ENCODE peak calls at places on chromosomes 11 and 22, in seven cellular contexts. X is epithelial cell of esophagus, T is heart right ventricle, K is cardiac fibroblast, B is upper lobe of right lung, A is Peyer's patch, J is spleen. Q is an unnamed sample.

GRCh38 chr11:824292-824880 is 3.3 kb upstream of the CRACR2B start:
- DNase-seq in X (no peak), T (no peak), K (no peak), B (no peak), A (no peak), J (peak), Q (no peak)

GRCh38 chr22:30507670-30508069 is 2.2 kb upstream of the SEC14L4 start:
- DNase-seq in X (no peak), T (no peak), K (no peak), B (no peak), A (no peak), J (no peak), Q (no peak)

GRCh38 chr11:86262387-86262786 is 17.8 kb downstream of the EED start:
- DNase-seq in X (no peak), T (no peak), K (no peak), B (no peak), A (no peak), J (no peak), Q (no peak)

GRCh38 chr11:13227676-13228255 is 49.8 kb upstream of the BMAL1 start:
- DNase-seq in X (peak), T (no peak), K (no peak), B (no peak), A (no peak), J (no peak), Q (no peak)

GRCh38 chr22:48112687-48113521 is 1350.5 kb downstream of the TBC1D22A start:
- DNase-seq in X (no peak), T (no peak), K (no peak), B (no peak), A (no peak), J (no peak), Q (no peak)

GRCh38 chr11:11370263-11371060 is 17.4 kb upstream of the CSNK2A3 start:
- DNase-seq in X (no peak), T (no peak), K (no peak), B (no peak), A (no peak), J (no peak), Q (no peak)

GRCh38 chr22:41009222-41009948 is 58.2 kb downstream of the RBX1 start:
- DNase-seq in X (peak), T (no peak), K (peak), B (peak), A (no peak), J (no peak), Q (no peak)

GRCh38 chr11:32892355-32893090 is at the start of gene QSER1:
- DNase-seq in X (peak), T (peak), K (peak), B (peak), A (peak), J (peak), Q (peak)

GRCh38 chr22:45673482-45674175 is 2.0 kb downstream of the ATXN10 start:
- DNase-seq in X (no peak), T (no peak), K (no peak), B (no peak), A (no peak), J (no peak), Q (no peak)

GRCh38 chr11:22730319-22730718 is 63.9 kb downstream of the GAS2 start:
- DNase-seq in X (peak), T (no peak), K (peak), B (no peak), A (no peak), J (no peak), Q (no peak)

GRCh38 chr11:72639475-72640375 is 34.5 kb downstream of the PDE2A start:
- DNase-seq in X (no peak), T (peak), K (no peak), B (no peak), A (no peak), J (peak), Q (no peak)

GRCh38 chr11:76669901-76670474 is 559 bp downstream of the LRRC32 start:
- DNase-seq in X (no peak), T (peak), K (peak), B (peak), A (no peak), J (peak), Q (no peak)

GRCh38 chr11:12889243-12889642 is 119.9 kb upstream of the RASSF10 start:
- DNase-seq in X (peak), T (peak), K (peak), B (peak), A (no peak), J (no peak), Q (peak)

GRCh38 chr11:64877390-64878222 is 815 bp downstream of the EHD1 start:
- DNase-seq in X (peak), T (no peak), K (peak), B (no peak), A (peak), J (peak), Q (no peak)

GRCh38 chr11:63563201-63564055 is at the start of gene PLAAT2:
- DNase-seq in X (no peak), T (no peak), K (no peak), B (no peak), A (no peak), J (no peak), Q (no peak)

GRCh38 chr11:15901790-15902189 is 454.6 kb downstream of the SOX6 start:
- DNase-seq in X (no peak), T (no peak), K (no peak), B (peak), A (no peak), J (no peak), Q (no peak)

GRCh38 chr11:89491141-89491690 is at the start of gene NOX4:
- DNase-seq in X (peak), T (peak), K (peak), B (peak), A (no peak), J (peak), Q (peak)

GRCh38 chr11:114353448-114353847 is 46.9 kb downstream of the C11orf71 start:
- DNase-seq in X (no peak), T (no peak), K (peak), B (no peak), A (no peak), J (no peak), Q (no peak)

GRCh38 chr22:39718921-39719320 is 148.4 kb downstream of the CACNA1I start:
- DNase-seq in X (no peak), T (no peak), K (no peak), B (peak), A (no peak), J (peak), Q (no peak)

GRCh38 chr11:72001834-72002591 is 3.3 kb downstream of the IL18BP start:
- DNase-seq in X (no peak), T (no peak), K (no peak), B (no peak), A (no peak), J (no peak), Q (no peak)

GRCh38 chr11:94455861-94456260 is 37.8 kb downstream of the MRE11 start:
- DNase-seq in X (peak), T (no peak), K (no peak), B (no peak), A (no peak), J (no peak), Q (no peak)

GRCh38 chr11:131601586-131601985 is 231.2 kb downstream of the NTM start:
- DNase-seq in X (no peak), T (no peak), K (no peak), B (no peak), A (no peak), J (no peak), Q (no peak)

GRCh38 chr11:91763331-91763730 is 461.3 kb upstream of the FAT3 start:
- DNase-seq in X (no peak), T (no peak), K (no peak), B (no peak), A (no peak), J (no peak), Q (no peak)

GRCh38 chr11:91773090-91773489 is 451.5 kb upstream of the FAT3 start:
- DNase-seq in X (no peak), T (no peak), K (no peak), B (no peak), A (no peak), J (no peak), Q (no peak)

GRCh38 chr11:91768783-91769182 is 455.8 kb upstream of the FAT3 start:
- DNase-seq in X (no peak), T (no peak), K (no peak), B (no peak), A (no peak), J (no peak), Q (no peak)
- H3K4me3 ChIP-seq in X (no peak), T (no peak), K (no peak), B (no peak), A (no peak), J (no peak), Q (no peak)

GRCh38 chr22:26587991-26588613 is 1.8 kb downstream of the TPST2 start:
- DNase-seq in X (no peak), T (no peak), K (peak), B (no peak), A (no peak), J (no peak), Q (no peak)
- H3K4me3 ChIP-seq in X (no peak), T (no peak), K (no peak), B (peak), A (no peak), J (no peak), Q (no peak)

DNA sequence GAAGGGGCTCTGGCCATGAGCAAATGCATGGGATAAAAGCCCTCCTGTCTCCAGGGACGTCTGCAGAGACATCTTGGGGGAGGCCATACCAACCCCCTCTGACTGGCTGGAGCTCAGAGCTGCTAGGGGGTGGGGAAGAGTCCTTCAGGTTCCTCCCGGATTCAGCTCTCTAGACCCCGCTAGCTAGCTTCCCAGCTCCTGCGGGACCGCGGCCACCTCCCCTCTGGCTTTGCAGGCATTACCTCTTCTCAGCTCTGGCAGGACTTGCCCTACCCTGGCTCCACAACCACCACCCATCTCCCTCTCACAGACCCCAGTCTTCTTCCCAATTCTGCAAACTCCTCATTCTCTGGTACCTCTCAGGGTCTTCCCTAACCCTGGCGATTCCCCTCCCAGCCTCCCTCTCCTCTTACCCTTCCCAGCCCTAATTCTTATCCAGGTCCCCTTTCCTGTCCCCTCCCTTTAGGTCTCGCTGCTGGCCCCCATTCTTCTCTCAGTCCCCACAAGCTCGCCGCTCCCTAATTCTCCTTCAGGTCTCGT is 782 bp downstream of the SYT13 start:
- DNase-seq in X (no peak), T (no peak), K (no peak), B (no peak), A (no peak), J (no peak), Q (no peak)
- H3K4me3 ChIP-seq in X (no peak), T (no peak), K (peak), B (no peak), A (peak), J (no peak), Q (no peak)

DNA sequence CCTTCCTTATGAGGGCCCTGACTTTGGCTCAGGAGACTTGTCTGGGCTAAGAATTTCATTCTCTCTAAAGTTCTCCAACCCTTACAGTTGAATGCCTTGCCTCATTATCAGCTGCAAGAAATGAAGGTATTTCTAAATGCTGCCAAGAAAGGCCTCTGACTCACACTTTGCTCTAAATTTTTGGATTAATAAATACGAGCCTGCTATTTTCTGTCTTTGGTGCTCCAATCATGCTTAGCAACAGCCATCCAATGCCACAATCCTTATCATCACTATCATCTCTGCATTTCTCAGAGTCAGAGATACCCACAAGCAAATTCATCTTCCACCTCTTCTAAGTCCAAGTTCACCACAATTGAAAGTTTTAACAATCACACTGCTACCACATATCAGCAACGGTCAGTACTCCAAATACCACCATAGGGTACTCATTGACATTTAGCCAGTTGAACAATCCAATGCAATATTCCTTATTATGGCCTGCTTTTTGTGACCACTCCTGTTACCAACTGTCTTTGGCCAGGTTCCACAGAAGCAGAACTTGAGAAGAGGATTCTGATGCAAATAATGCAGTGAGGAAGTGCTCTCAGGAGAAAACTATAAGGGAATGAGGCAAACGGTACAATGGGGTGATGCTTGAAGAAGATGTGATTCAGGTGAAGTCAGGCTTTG is 5.7 kb downstream of the PATE2 start:
- DNase-seq in X (peak), T (no peak), K (peak), B (no peak), A (no peak), J (no peak), Q (no peak)
- H3K4me3 ChIP-seq in X (no peak), T (no peak), K (no peak), B (no peak), A (no peak), J (no peak), Q (peak)

DNA sequence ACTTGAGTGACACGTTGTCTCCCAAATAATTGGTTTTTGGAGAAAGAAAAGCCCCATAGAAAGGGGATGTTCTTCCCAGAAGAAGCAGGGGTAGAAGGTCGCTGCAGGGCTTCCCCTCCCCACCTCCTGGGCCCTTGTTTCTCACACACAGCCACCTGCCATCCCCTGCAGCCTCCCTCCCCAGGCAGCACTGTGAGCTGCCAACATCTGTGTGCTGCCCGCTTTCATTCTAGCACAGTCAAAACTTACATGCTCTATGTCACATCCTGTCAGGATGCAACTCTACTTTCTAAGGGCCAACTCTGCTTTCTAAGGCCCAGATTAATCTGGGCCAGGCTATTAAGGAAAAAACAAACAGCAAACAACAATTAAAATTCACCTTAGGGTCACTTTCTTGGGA is 309.4 kb upstream of the ZC3H12C start:
- DNase-seq in X (no peak), T (no peak), K (no peak), B (no peak), A (no peak), J (no peak), Q (no peak)
- H3K4me3 ChIP-seq in X (no peak), T (no peak), K (no peak), B (no peak), A (no peak), J (no peak), Q (no peak)

Q was measured in coronary artery.